ENCODE peak calls at places on chromosomes 7 and 10, in nine cellular contexts. P is GM12891; T is upper lobe of right lung; U is NCI-H1105 treated with DMSO at 0.1 percent for 48 hours; G is non-pigmented ciliary epithelial cell; S is naive thymus-derived CD4-positive, alpha-beta T cell; Y is effector memory CD8-positive, alpha-beta T cell; M is germinal center; H is glutamatergic neuron. F is an unnamed sample.

GRCh38 chr7:119256446-119257131 is 1016.4 kb upstream of the KCND2 start:
- DNase-seq in G (no peak), H (no peak), T (no peak), M (no peak), U (no peak), Y (no peak), P (no peak), S (no peak), F (no peak)

GRCh38 chr7:1925349-1925748 is 255.3 kb downstream of the ELFN1 start:
- DNase-seq in Y (no peak), M (no peak), P (no peak), G (no peak), T (no peak), S (no peak), U (no peak), H (no peak), F (no peak)

GRCh38 chr10:104139221-104139620 is 17.2 kb downstream of the SFR1 start:
- DNase-seq in H (no peak), P (no peak), T (no peak), M (no peak), G (no peak), S (no peak), Y (no peak), U (no peak), F (no peak)

GRCh38 chr10:62726638-62727037 is 77.9 kb upstream of the ADO start:
- DNase-seq in Y (no peak), S (no peak), G (no peak), U (no peak), P (no peak), M (no peak), H (no peak), T (no peak), F (no peak)

GRCh38 chr7:70596575-70596891 is 535.4 kb upstream of the GALNT17 start:
- DNase-seq in H (no peak), Y (no peak), U (peak; percentile 75), P (no peak), G (no peak), S (no peak), T (no peak), M (no peak), F (no peak)

GRCh38 chr7:1672851-1673486 is 2.9 kb downstream of the ELFN1 start:
- DNase-seq in U (no peak), P (no peak), H (no peak), S (no peak), M (no peak), T (no peak), Y (no peak), G (no peak), F (no peak)

GRCh38 chr7:150451833-150452431 is 1.5 kb downstream of the GIMAP8 start:
- DNase-seq in P (no peak), M (no peak), U (no peak), S (no peak), Y (no peak), G (no peak), T (no peak), H (no peak), F (no peak)

GRCh38 chr7:33243319-33243881 is 114.0 kb downstream of the BBS9 start:
- DNase-seq in H (no peak), S (no peak), P (no peak), M (no peak), Y (no peak), T (no peak), U (peak; percentile 74), G (peak; percentile 31), F (no peak)

GRCh38 chr7:156156734-156157408 is 344.6 kb upstream of the SHH start:
- DNase-seq in H (peak; percentile 57), U (no peak), T (peak; percentile 67), G (peak; percentile 5), P (no peak), Y (no peak), S (no peak), M (no peak), F (no peak)

GRCh38 chr7:3065724-3066143 is 22.1 kb upstream of the CARD11 start:
- DNase-seq in P (no peak), G (no peak), H (peak; percentile 73), M (peak; percentile 74), U (no peak), T (no peak), Y (peak; percentile 42), S (peak; percentile 55), F (no peak)

GRCh38 chr7:153772966-153773365 is 279.2 kb upstream of the DPP6 start:
- DNase-seq in S (no peak), T (no peak), G (no peak), U (no peak), M (no peak), P (no peak), H (no peak), Y (no peak), F (no peak)

GRCh38 chr10:128629111-128630096 is 503.2 kb upstream of the MKI67 start:
- DNase-seq in S (no peak), G (no peak), H (no peak), P (no peak), U (no peak), M (no peak), Y (no peak), T (peak; percentile 61), F (no peak)

GRCh38 chr10:642186-642890 is 47.1 kb downstream of the DIP2C start:
- DNase-seq in G (no peak), T (peak; percentile 66), P (no peak), Y (no peak), M (no peak), S (no peak), H (no peak), U (no peak), F (no peak)

GRCh38 chr7:137142376-137142775 is 201.2 kb downstream of the PTN start:
- DNase-seq in H (no peak), G (no peak), Y (no peak), U (no peak), T (no peak), M (no peak), P (no peak), S (no peak), F (peak; percentile 26)

GRCh38 chr7:135385209-135385608 is 124.7 kb downstream of the CNOT4 start:
- DNase-seq in H (no peak), Y (no peak), M (no peak), T (no peak), P (no peak), U (peak; percentile 87), G (peak; percentile 54), S (no peak), F (no peak)

GRCh38 chr10:81953420-81953819 is 78.4 kb downstream of the NRG3 start:
- DNase-seq in T (no peak), Y (no peak), G (no peak), H (no peak), M (no peak), S (no peak), U (no peak), P (no peak), F (no peak)

F was measured in HS-27A.